ENCODE peak calls at places on chromosomes 16 and 17, in ten cellular contexts. B is ovary, Y is thyroid gland, M is sigmoid colon, L is body of pancreas, P is upper lobe of left lung, K is heart left ventricle, T is A549, W is right lobe of liver, D is adrenal gland. O is an unnamed sample.

GRCh38 chr16:2092866-2093265 is 42.8 kb downstream of the PKD1 start:
- DNase-seq in B (no peak), Y (no peak), M (no peak), L (no peak), P (peak), K (no peak), T (no peak), W (no peak), D (no peak), O (no peak)

GRCh38 chr16:83458612-83459011 is 349.2 kb upstream of the HSBP1 start:
- DNase-seq in B (no peak), Y (no peak), M (no peak), L (no peak), P (no peak), K (no peak), T (no peak), W (no peak), D (no peak), O (no peak)

GRCh38 chr16:49350265-49351103 is 23.1 kb upstream of the C16orf78 start:
- DNase-seq in B (peak), Y (peak), M (no peak), L (peak), P (peak), K (peak), T (peak), W (peak), D (peak), O (peak)

GRCh38 chr17:9334536-9335446 is 240.8 kb downstream of the STX8 start:
- DNase-seq in B (no peak), Y (no peak), M (no peak), L (no peak), P (no peak), K (no peak), T (no peak), W (no peak), D (no peak), O (no peak)

GRCh38 chr17:6163632-6164319 is 93.6 kb downstream of the WSCD1 start:
- DNase-seq in B (no peak), Y (peak), M (no peak), L (no peak), P (no peak), K (no peak), T (no peak), W (no peak), D (no peak), O (peak)

GRCh38 chr16:47565454-47565853 is 104.3 kb downstream of the PHKB start:
- DNase-seq in B (no peak), Y (peak), M (peak), L (peak), P (no peak), K (peak), T (no peak), W (no peak), D (peak), O (peak)

GRCh38 chr17:50134206-50135110 is 4.5 kb upstream of the SAMD14 start:
- DNase-seq in B (no peak), Y (no peak), M (no peak), L (no peak), P (no peak), K (no peak), T (no peak), W (no peak), D (peak), O (no peak)

GRCh38 chr16:48591976-48592375 is 18.0 kb downstream of the N4BP1 start:
- DNase-seq in B (no peak), Y (no peak), M (no peak), L (no peak), P (no peak), K (no peak), T (no peak), W (no peak), D (peak), O (no peak)

GRCh38 chr17:80422981-80423380 is 8.0 kb downstream of the ENDOV start:
- DNase-seq in B (no peak), Y (peak), M (no peak), L (no peak), P (no peak), K (no peak), T (no peak), W (no peak), D (no peak), O (no peak)

GRCh38 chr17:79833744-79834574 is 5.3 kb downstream of the CBX4 start:
- DNase-seq in B (peak), Y (no peak), M (no peak), L (peak), P (peak), K (no peak), T (no peak), W (no peak), D (no peak), O (no peak)

GRCh38 chr16:3054965-3055733 is 8.8 kb downstream of the MMP25 start:
- DNase-seq in B (no peak), Y (no peak), M (no peak), L (no peak), P (no peak), K (no peak), T (no peak), W (no peak), D (no peak), O (no peak)

GRCh38 chr17:50498021-50498874 is 10.0 kb upstream of the MYCBPAP start:
- DNase-seq in B (no peak), Y (no peak), M (no peak), L (no peak), P (no peak), K (no peak), T (no peak), W (no peak), D (no peak), O (no peak)

GRCh38 chr16:19963306-19963705 is 78.7 kb upstream of the GPRC5B start:
- DNase-seq in B (no peak), Y (no peak), M (no peak), L (no peak), P (no peak), K (peak), T (no peak), W (no peak), D (no peak), O (peak)

GRCh38 chr17:50952889-50953288 is 86.7 kb upstream of the TOB1 start:
- DNase-seq in B (no peak), Y (no peak), M (no peak), L (no peak), P (no peak), K (no peak), T (no peak), W (no peak), D (peak), O (no peak)

GRCh38 chr17:10114931-10115535 is 83.4 kb downstream of the GAS7 start:
- DNase-seq in B (peak), Y (peak), M (peak), L (peak), P (peak), K (peak), T (peak), W (peak), D (peak), O (peak)

GRCh38 chr16:19522369-19523159 is 666 bp upstream of the GDE1 start:
- DNase-seq in B (no peak), Y (no peak), M (no peak), L (no peak), P (no peak), K (no peak), T (no peak), W (no peak), D (no peak), O (no peak)

GRCh38 chr17:19244796-19245195 is 7.6 kb downstream of the EPN2 start:
- DNase-seq in B (no peak), Y (no peak), M (peak), L (no peak), P (no peak), K (no peak), T (no peak), W (no peak), D (no peak), O (no peak)

GRCh38 chr16:89994389-89994720 is 24.9 kb downstream of the DBNDD1 start:
- DNase-seq in B (peak), Y (no peak), M (no peak), L (no peak), P (peak), K (no peak), T (no peak), W (no peak), D (no peak), O (no peak)

GRCh38 chr16:2852731-2853507 is 5.1 kb downstream of the PRSS22 start:
- DNase-seq in B (no peak), Y (no peak), M (no peak), L (no peak), P (peak), K (no peak), T (no peak), W (no peak), D (no peak), O (no peak)

GRCh38 chr16:2467301-2468141 is 3.6 kb upstream of the NTN3 start:
- DNase-seq in B (peak), Y (peak), M (peak), L (peak), P (peak), K (peak), T (peak), W (no peak), D (peak), O (peak)

GRCh38 chr16:81939164-81940067 is 71.9 kb downstream of the SDR42E1 start:
- DNase-seq in B (no peak), Y (no peak), M (no peak), L (no peak), P (no peak), K (no peak), T (no peak), W (no peak), D (no peak), O (no peak)

GRCh38 chr16:12096162-12096781 is 119.7 kb downstream of the SNX29 start:
- DNase-seq in B (peak), Y (no peak), M (no peak), L (no peak), P (no peak), K (no peak), T (no peak), W (peak), D (no peak), O (no peak)

GRCh38 chr17:20925091-20925490 is 117.7 kb downstream of the USP22 start:
- DNase-seq in B (no peak), Y (no peak), M (no peak), L (no peak), P (no peak), K (no peak), T (no peak), W (no peak), D (no peak), O (no peak)

GRCh38 chr16:82657786-82658185 is 31.0 kb downstream of the CDH13 start:
- DNase-seq in B (no peak), Y (no peak), M (no peak), L (no peak), P (no peak), K (no peak), T (no peak), W (no peak), D (no peak), O (no peak)

GRCh38 chr16:24668481-24669001 is 60.9 kb upstream of the TNRC6A start:
- DNase-seq in B (no peak), Y (no peak), M (no peak), L (no peak), P (no peak), K (no peak), T (no peak), W (no peak), D (peak), O (peak)

GRCh38 chr17:66431080-66431795 is 128.8 kb downstream of the PRKCA start:
- DNase-seq in B (no peak), Y (no peak), M (no peak), L (no peak), P (no peak), K (no peak), T (no peak), W (no peak), D (peak), O (no peak)

GRCh38 chr16:10876305-10876704 is 697 bp upstream of the CIITA start:
- DNase-seq in B (no peak), Y (no peak), M (no peak), L (no peak), P (no peak), K (no peak), T (no peak), W (no peak), D (no peak), O (no peak)

GRCh38 chr17:43755389-43755875 is 3.2 kb downstream of the SOST start:
- DNase-seq in B (no peak), Y (peak), M (peak), L (no peak), P (peak), K (no peak), T (no peak), W (no peak), D (no peak), O (no peak)

GRCh38 chr17:27282054-27282501 is 11.8 kb upstream of the WSB1 start:
- DNase-seq in B (no peak), Y (no peak), M (no peak), L (no peak), P (no peak), K (no peak), T (no peak), W (no peak), D (no peak), O (no peak)

GRCh38 chr16:83952587-83952939 is 477 bp upstream of the OSGIN1 start:
- DNase-seq in B (no peak), Y (peak), M (no peak), L (peak), P (no peak), K (no peak), T (peak), W (peak), D (peak), O (peak)

GRCh38 chr16:28189237-28189636 is 22.5 kb downstream of the XPO6 start:
- DNase-seq in B (no peak), Y (no peak), M (no peak), L (no peak), P (no peak), K (peak), T (no peak), W (no peak), D (no peak), O (no peak)

GRCh38 chr17:44916781-44917241 is 1.5 kb upstream of the GFAP start:
- DNase-seq in B (peak), Y (peak), M (peak), L (peak), P (no peak), K (peak), T (no peak), W (peak), D (peak), O (no peak)

GRCh38 chr17:34413443-34414076 is 50.5 kb upstream of the CCL1 start:
- DNase-seq in B (no peak), Y (no peak), M (no peak), L (no peak), P (no peak), K (no peak), T (no peak), W (no peak), D (peak), O (no peak)
- TF ChIP-seq POLR2A in B (no peak), Y (no peak), M (no peak), L (no peak), P (no peak), K (no peak), T (no peak), W (no peak), D (no peak), O (no peak)

GRCh38 chr16:54931041-54931756 is 534 bp downstream of the IRX5 start:
- DNase-seq in B (peak), Y (peak), M (no peak), L (no peak), P (peak), K (peak), T (peak), W (peak), D (no peak), O (no peak)

GRCh38 chr16:54931757-54932660 is 1.3 kb downstream of the IRX5 start:
- DNase-seq in B (no peak), Y (no peak), M (no peak), L (no peak), P (peak), K (no peak), T (no peak), W (no peak), D (no peak), O (no peak)

GRCh38 chr16:54934536-54935410 is 4.1 kb downstream of the IRX5 start:
- DNase-seq in B (no peak), Y (no peak), M (no peak), L (no peak), P (peak), K (no peak), T (no peak), W (no peak), D (no peak), O (peak)

GRCh38 chr16:54933281-54934150 is 2.9 kb downstream of the IRX5 start:
- DNase-seq in B (no peak), Y (no peak), M (no peak), L (no peak), P (peak), K (no peak), T (no peak), W (no peak), D (no peak), O (no peak)

DNA sequence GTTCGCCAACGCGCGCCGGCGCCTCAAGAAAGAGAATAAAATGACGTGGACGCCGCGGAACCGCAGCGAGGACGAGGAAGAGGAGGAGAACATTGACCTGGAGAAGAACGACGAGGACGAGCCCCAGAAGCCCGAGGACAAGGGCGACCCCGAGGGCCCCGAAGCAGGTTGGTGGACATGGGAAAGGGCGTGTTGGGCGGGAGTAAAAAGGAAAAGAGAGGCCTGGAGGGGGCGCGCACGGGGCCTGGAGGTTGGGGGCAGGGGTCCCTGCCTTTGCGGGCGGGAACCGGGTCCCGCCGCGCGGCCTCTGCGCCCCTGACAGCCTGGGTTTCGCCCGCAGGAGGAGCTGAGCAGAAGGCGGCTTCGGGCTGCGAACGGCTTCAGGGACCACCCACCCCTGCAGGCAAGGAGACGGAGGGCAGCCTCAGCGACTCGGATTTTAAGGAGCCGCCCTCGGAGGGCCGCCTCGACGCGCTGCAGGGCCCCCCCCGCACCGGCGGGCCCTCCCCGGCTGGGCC is 2.1 kb downstream of the IRX5 start:
- DNase-seq in B (no peak), Y (no peak), M (no peak), L (no peak), P (peak), K (no peak), T (no peak), W (no peak), D (no peak), O (no peak)
- TF ChIP-seq CTCF in B (no peak), Y (no peak), M (no peak), L (no peak), P (no peak), K (no peak), T (no peak), W (no peak), D (no peak), O (no peak)

DNA sequence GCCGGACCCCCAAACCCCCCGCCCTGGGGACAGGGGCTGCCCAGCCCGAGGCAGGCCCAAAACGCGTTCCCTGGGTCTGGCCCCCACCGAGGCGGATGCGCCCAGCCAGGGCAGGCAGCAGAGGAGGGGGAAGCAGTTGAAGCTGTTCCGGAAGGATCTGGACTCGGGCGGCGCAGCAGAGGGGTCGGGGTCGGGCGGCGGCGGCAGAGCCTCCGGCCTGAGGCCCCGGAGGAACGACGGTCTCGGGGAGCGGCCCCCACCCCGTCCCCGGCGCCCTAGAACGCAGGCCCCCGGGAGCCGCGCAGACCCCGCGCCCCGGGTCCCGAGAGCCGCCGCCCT is 22.9 kb upstream of the ZFPM1 start:
- DNase-seq in B (no peak), Y (no peak), M (no peak), L (no peak), P (peak), K (no peak), T (no peak), W (no peak), D (no peak), O (no peak)
- H3K4me3 ChIP-seq in B (peak), Y (no peak), M (peak), L (peak), P (peak), K (peak), T (no peak), W (peak), D (no peak), O (peak)

DNA sequence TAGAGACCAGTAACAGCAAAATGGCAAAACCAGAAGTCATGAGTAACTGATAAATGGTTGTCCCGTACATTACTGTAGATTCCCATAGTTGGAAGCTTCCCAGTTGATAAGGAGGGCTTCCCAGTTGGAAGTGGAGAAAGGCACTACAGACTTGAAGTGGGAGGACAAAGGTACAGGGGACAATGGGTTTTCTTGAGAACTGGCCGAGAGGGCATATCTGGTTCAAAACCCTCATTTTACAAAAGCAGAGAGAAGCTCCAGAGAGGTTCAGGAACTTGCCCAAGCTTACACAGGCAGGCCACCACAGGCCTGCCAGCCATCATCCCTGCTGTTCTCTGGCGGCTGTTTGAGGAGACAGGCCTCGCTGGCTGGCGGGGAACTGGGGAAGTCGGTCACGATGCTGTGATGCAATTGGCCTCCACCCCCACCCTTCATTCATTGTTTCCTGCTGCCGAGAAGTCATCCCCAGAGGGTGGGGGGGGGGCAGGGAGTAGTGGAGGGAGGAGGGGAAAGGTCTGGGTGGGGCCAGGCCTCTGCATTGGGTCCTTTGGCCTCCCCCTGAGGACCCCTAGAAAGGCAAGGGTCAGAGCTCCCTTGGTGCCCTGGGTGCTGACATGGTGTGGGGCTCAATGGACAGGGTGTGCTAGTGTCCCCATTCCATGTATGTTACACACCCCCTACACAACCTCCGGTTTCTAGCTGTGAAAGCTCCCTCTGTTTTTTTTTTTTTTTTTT is 3.0 kb downstream of the UBALD2 start:
- DNase-seq in B (no peak), Y (peak), M (peak), L (no peak), P (peak), K (peak), T (no peak), W (peak), D (peak), O (peak)
- TF ChIP-seq POLR2A in B (no peak), Y (no peak), M (peak), L (no peak), P (peak), K (no peak), T (no peak), W (peak), D (no peak), O (no peak)

DNA sequence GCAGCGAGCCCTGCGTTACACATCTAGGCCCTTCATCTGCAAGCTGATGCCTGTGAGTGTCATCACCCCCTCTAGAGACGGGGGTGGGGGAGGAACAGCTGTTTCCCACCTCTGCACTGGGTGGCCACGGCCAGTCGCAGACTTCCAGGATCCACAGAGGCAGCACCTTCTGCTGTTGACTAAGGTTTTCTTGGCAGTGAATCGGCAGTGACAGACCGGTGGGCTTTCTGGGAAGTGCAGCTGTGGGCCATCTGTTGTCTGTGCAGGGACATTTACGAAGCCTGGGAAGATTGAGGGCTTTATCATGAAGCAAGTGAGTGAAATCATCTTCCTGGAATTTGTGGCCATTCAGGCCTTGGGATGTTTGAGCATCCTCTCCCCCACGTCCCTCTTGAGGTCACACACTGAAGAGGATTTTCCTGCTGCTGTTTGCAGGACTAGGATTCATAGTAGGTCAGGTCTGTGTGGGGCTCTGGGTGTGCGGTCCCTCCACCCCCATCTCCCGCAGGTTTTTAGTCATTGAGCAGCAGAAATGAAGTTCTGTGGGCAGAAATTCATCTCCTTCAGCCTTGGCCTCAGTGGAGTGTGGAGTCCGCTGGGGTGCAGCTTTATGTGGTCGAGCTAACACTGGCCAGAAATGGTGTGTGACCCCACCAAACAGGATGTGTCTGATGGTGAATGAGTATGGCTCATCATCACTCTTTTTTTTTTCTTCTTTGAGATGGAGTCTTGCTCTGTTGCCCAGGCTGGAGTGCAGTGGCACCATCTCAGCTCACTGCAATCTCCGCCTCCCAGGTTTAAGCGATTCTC is 12.0 kb downstream of the PGS1 start:
- DNase-seq in B (no peak), Y (no peak), M (peak), L (no peak), P (no peak), K (peak), T (peak), W (no peak), D (peak), O (no peak)
- TF ChIP-seq CTCF in B (no peak), Y (no peak), M (no peak), L (no peak), P (no peak), K (no peak), T (no peak), W (no peak), D (no peak), O (no peak)

O was measured in lower leg skin.